ENCODE peak calls at places on chromosomes 3 and 15, in six cellular contexts. One of them, this sample, is unnamed. For H3K27me3 and H3K4me1, the result is how much of the 10 kb centered on the place peaks cover.

GRCh38 chr3:14617508-14618023 is 34.0 kb upstream of the CCDC174 start:
- DNase-seq in foreskin keratinocyte: no peak
- DNase-seq in uterus: no peak
- DNase-seq in BE2C: no peak
- DNase-seq in HepG2: peak
- DNase-seq in Peyer's patch: no peak
- DNase-seq in this sample: no peak

GRCh38 chr15:58355352-58355964 is 76.3 kb upstream of the LIPC start:
- DNase-seq in foreskin keratinocyte: no peak
- DNase-seq in uterus: no peak
- DNase-seq in BE2C: no peak
- DNase-seq in HepG2: no peak
- DNase-seq in Peyer's patch: no peak
- DNase-seq in this sample: no peak

GRCh38 chr3:12143949-12144504 is 14.7 kb downstream of the TIMP4 start:
- DNase-seq in foreskin keratinocyte: no peak
- DNase-seq in uterus: peak
- DNase-seq in BE2C: no peak
- DNase-seq in HepG2: no peak
- DNase-seq in Peyer's patch: no peak
- DNase-seq in this sample: no peak

GRCh38 chr3:126124896-126125295 is 41.0 kb upstream of the SLC41A3 start:
- DNase-seq in foreskin keratinocyte: no peak
- DNase-seq in uterus: peak
- DNase-seq in BE2C: no peak
- DNase-seq in HepG2: no peak
- DNase-seq in Peyer's patch: no peak
- DNase-seq in this sample: peak

GRCh38 chr3:109900774-109901173 is 563.4 kb upstream of the DPPA4 start:
- DNase-seq in foreskin keratinocyte: no peak
- DNase-seq in uterus: no peak
- DNase-seq in BE2C: no peak
- DNase-seq in HepG2: no peak
- DNase-seq in Peyer's patch: no peak
- DNase-seq in this sample: no peak

GRCh38 chr15:34693053-34693744 is 61.6 kb downstream of the GJD2 start:
- DNase-seq in foreskin keratinocyte: no peak
- DNase-seq in uterus: no peak
- DNase-seq in BE2C: no peak
- DNase-seq in HepG2: no peak
- DNase-seq in Peyer's patch: no peak
- DNase-seq in this sample: no peak

GRCh38 chr3:114035146-114035545 is 21.2 kb downstream of the CCDC191 start:
- DNase-seq in foreskin keratinocyte: no peak
- DNase-seq in uterus: no peak
- DNase-seq in BE2C: no peak
- DNase-seq in HepG2: no peak
- DNase-seq in Peyer's patch: no peak
- DNase-seq in this sample: no peak

GRCh38 chr15:93179072-93179471 is 90.1 kb upstream of the RGMA start:
- DNase-seq in foreskin keratinocyte: no peak
- DNase-seq in uterus: no peak
- DNase-seq in BE2C: no peak
- DNase-seq in HepG2: no peak
- DNase-seq in Peyer's patch: no peak
- DNase-seq in this sample: no peak

GRCh38 chr15:52784799-52785671 is 5.1 kb downstream of the ONECUT1 start:
- DNase-seq in foreskin keratinocyte: no peak
- DNase-seq in uterus: no peak
- DNase-seq in BE2C: no peak
- DNase-seq in HepG2: peak
- DNase-seq in Peyer's patch: no peak
- DNase-seq in this sample: no peak

GRCh38 chr3:141078200-141078599 is 27.1 kb downstream of the SPSB4 start:
- DNase-seq in foreskin keratinocyte: no peak
- DNase-seq in uterus: no peak
- DNase-seq in BE2C: no peak
- DNase-seq in HepG2: no peak
- DNase-seq in Peyer's patch: no peak
- DNase-seq in this sample: no peak

GRCh38 chr15:63052961-63053698 is 10.6 kb downstream of the TPM1 start:
- DNase-seq in foreskin keratinocyte: no peak
- DNase-seq in uterus: peak
- DNase-seq in BE2C: peak
- DNase-seq in HepG2: peak
- DNase-seq in Peyer's patch: no peak
- DNase-seq in this sample: no peak

GRCh38 chr15:47292638-47293037 is 424.7 kb upstream of the SEMA6D start:
- DNase-seq in foreskin keratinocyte: no peak
- DNase-seq in uterus: no peak
- DNase-seq in BE2C: no peak
- DNase-seq in HepG2: no peak
- DNase-seq in Peyer's patch: no peak
- DNase-seq in this sample: no peak

GRCh38 chr3:79368403-79368802 is 399.4 kb downstream of the ROBO1 start:
- DNase-seq in foreskin keratinocyte: peak
- DNase-seq in uterus: no peak
- DNase-seq in BE2C: no peak
- DNase-seq in HepG2: no peak
- DNase-seq in Peyer's patch: no peak
- DNase-seq in this sample: no peak

GRCh38 chr3:128984596-128984995 is 9.3 kb downstream of the CFAP92 start:
- DNase-seq in foreskin keratinocyte: peak
- DNase-seq in uterus: no peak
- DNase-seq in BE2C: no peak
- DNase-seq in HepG2: no peak
- DNase-seq in Peyer's patch: no peak
- DNase-seq in this sample: no peak

GRCh38 chr3:12869025-12869695 is 27.8 kb upstream of the RPL32 start:
- DNase-seq in foreskin keratinocyte: no peak
- DNase-seq in uterus: peak
- DNase-seq in BE2C: peak
- DNase-seq in HepG2: no peak
- DNase-seq in Peyer's patch: peak
- DNase-seq in this sample: no peak

GRCh38 chr3:126340081-126340511 is 17.1 kb downstream of the KLF15 start:
- DNase-seq in foreskin keratinocyte: no peak
- DNase-seq in uterus: peak
- DNase-seq in BE2C: no peak
- DNase-seq in HepG2: no peak
- DNase-seq in Peyer's patch: no peak
- DNase-seq in this sample: no peak

GRCh38 chr3:127615631-127616305 is 13.2 kb upstream of the PODXL2 start:
- DNase-seq in foreskin keratinocyte: no peak
- DNase-seq in uterus: no peak
- DNase-seq in BE2C: no peak
- DNase-seq in HepG2: no peak
- DNase-seq in Peyer's patch: no peak
- DNase-seq in this sample: no peak

GRCh38 chr15:83999396-84000120 is 236.0 kb upstream of the GOLGA6L4 start:
- DNase-seq in foreskin keratinocyte: peak
- DNase-seq in uterus: no peak
- DNase-seq in BE2C: no peak
- DNase-seq in HepG2: no peak
- DNase-seq in Peyer's patch: no peak
- DNase-seq in this sample: no peak

GRCh38 chr3:39190281-39191025 is 1.9 kb downstream of the XIRP1 start:
- DNase-seq in foreskin keratinocyte: no peak
- DNase-seq in uterus: no peak
- DNase-seq in BE2C: no peak
- DNase-seq in HepG2: no peak
- DNase-seq in Peyer's patch: no peak
- DNase-seq in this sample: no peak

GRCh38 chr3:174016186-174016585 is 618.6 kb downstream of the NLGN1 start:
- DNase-seq in foreskin keratinocyte: peak
- DNase-seq in uterus: no peak
- DNase-seq in BE2C: no peak
- DNase-seq in HepG2: no peak
- DNase-seq in Peyer's patch: no peak
- DNase-seq in this sample: no peak

GRCh38 chr15:66027268-66027806 is 158.0 kb downstream of the RAB11A start:
- DNase-seq in foreskin keratinocyte: peak
- DNase-seq in uterus: no peak
- DNase-seq in BE2C: no peak
- DNase-seq in HepG2: no peak
- DNase-seq in Peyer's patch: no peak
- DNase-seq in this sample: no peak

GRCh38 chr15:36863551-36863950 is 236.8 kb downstream of the MEIS2 start:
- DNase-seq in foreskin keratinocyte: no peak
- DNase-seq in uterus: no peak
- DNase-seq in BE2C: no peak
- DNase-seq in HepG2: no peak
- DNase-seq in Peyer's patch: no peak
- DNase-seq in this sample: no peak

GRCh38 chr15:50890751-50891150 is 17.7 kb upstream of the AP4E1 start:
- DNase-seq in foreskin keratinocyte: no peak
- DNase-seq in uterus: no peak
- DNase-seq in BE2C: no peak
- DNase-seq in HepG2: no peak
- DNase-seq in Peyer's patch: no peak
- DNase-seq in this sample: no peak

GRCh38 chr3:14472471-14473351 is 67.4 kb downstream of the GRIP2 start:
- DNase-seq in foreskin keratinocyte: no peak
- DNase-seq in uterus: peak
- DNase-seq in BE2C: no peak
- DNase-seq in HepG2: peak
- DNase-seq in Peyer's patch: no peak
- DNase-seq in this sample: no peak

GRCh38 chr3:186826316-186826977 is 16.1 kb upstream of the ADIPOQ start:
- DNase-seq in foreskin keratinocyte: no peak
- DNase-seq in uterus: no peak
- DNase-seq in BE2C: no peak
- DNase-seq in HepG2: no peak
- DNase-seq in Peyer's patch: peak
- DNase-seq in this sample: no peak
- H3K27me3 ChIP-seq in foreskin keratinocyte: half or more
- H3K27me3 ChIP-seq in uterus: under half
- H3K27me3 ChIP-seq in BE2C: under half
- H3K27me3 ChIP-seq in HepG2: under half
- H3K27me3 ChIP-seq in Peyer's patch: under half
- H3K27me3 ChIP-seq in this sample: under half

GRCh38 chr15:67827561-67828378 is 2.5 kb downstream of the SKOR1 start:
- DNase-seq in foreskin keratinocyte: no peak
- DNase-seq in uterus: no peak
- DNase-seq in BE2C: no peak
- DNase-seq in HepG2: no peak
- DNase-seq in Peyer's patch: no peak
- DNase-seq in this sample: no peak
- H3K4me1 ChIP-seq in foreskin keratinocyte: under half
- H3K4me1 ChIP-seq in uterus: under half
- H3K4me1 ChIP-seq in BE2C: under half
- H3K4me1 ChIP-seq in HepG2: under half
- H3K4me1 ChIP-seq in Peyer's patch: half or more
- H3K4me1 ChIP-seq in this sample: half or more

GRCh38 chr3:45002680-45003079 is 23.4 kb upstream of the CLEC3B start:
- DNase-seq in foreskin keratinocyte: no peak
- DNase-seq in uterus: no peak
- DNase-seq in BE2C: no peak
- DNase-seq in HepG2: no peak
- DNase-seq in Peyer's patch: no peak
- DNase-seq in this sample: no peak

GRCh38 chr3:45000823-45001222 is 24.8 kb downstream of the EXOSC7 start:
- DNase-seq in foreskin keratinocyte: no peak
- DNase-seq in uterus: no peak
- DNase-seq in BE2C: no peak
- DNase-seq in HepG2: no peak
- DNase-seq in Peyer's patch: no peak
- DNase-seq in this sample: no peak

GRCh38 chr3:45002139-45002660 is 23.9 kb upstream of the CLEC3B start:
- DNase-seq in foreskin keratinocyte: no peak
- DNase-seq in uterus: no peak
- DNase-seq in BE2C: no peak
- DNase-seq in HepG2: peak
- DNase-seq in Peyer's patch: no peak
- DNase-seq in this sample: no peak

GRCh38 chr3:45003406-45003805 is 22.7 kb upstream of the CLEC3B start:
- DNase-seq in foreskin keratinocyte: no peak
- DNase-seq in uterus: no peak
- DNase-seq in BE2C: no peak
- DNase-seq in HepG2: no peak
- DNase-seq in Peyer's patch: no peak
- DNase-seq in this sample: no peak

DNA sequence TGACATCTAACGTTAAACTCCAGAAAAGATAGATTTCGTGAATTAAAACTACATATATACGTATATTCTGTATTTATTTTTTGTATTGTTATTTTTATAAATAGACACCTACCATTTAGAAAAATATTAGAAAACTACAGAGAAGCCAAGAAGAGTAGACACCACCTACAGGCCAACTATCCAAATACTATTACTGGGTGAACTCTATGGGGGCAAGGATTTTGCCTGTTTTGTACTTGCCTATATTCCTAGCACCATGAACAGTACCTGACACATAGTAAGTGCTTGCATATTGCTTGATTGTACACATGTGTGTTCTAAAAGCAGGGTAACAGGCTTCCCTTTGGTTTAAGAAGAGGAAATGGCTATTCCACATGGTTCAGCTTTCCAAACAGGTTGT is 24.4 kb upstream of the CLEC3B start:
- DNase-seq in foreskin keratinocyte: no peak
- DNase-seq in uterus: no peak
- DNase-seq in BE2C: no peak
- DNase-seq in HepG2: no peak
- DNase-seq in Peyer's patch: no peak
- DNase-seq in this sample: no peak
- TF ChIP-seq CTCF in foreskin keratinocyte: peak
- TF ChIP-seq CTCF in uterus: no peak
- TF ChIP-seq CTCF in BE2C: no peak
- TF ChIP-seq CTCF in HepG2: no peak
- TF ChIP-seq CTCF in Peyer's patch: no peak
- TF ChIP-seq CTCF in this sample: no peak

DNA sequence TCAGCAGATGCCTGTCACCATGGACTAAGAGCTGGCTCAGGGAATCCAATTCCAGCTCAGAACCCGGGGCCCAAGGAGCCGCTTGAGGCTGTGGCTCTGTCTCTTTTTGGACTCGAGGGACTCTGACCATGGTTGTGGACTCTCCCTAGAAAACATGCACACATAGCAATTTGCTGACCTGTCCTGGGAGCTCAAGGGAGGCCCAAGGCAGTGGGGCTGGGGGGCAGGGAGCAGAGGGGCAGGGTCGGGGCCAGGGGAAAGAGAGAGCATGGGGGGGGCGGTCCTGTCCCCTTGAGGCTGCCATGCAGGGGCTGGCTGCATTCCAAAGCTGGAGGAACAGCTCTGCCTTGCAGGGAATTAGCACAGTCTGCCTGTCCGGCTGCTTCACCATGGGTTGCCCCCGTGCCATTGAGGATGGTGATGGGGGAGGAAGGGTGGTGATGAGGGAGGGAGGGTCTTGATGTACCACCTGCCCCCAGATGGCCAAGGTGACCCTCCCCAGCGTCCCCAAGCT is 190.1 kb downstream of the GOLGA6L6 start:
- DNase-seq in foreskin keratinocyte: no peak
- DNase-seq in uterus: peak
- DNase-seq in BE2C: no peak
- DNase-seq in HepG2: no peak
- DNase-seq in Peyer's patch: peak
- DNase-seq in this sample: no peak
- H3K27me3 ChIP-seq in foreskin keratinocyte: under half
- H3K27me3 ChIP-seq in uterus: under half
- H3K27me3 ChIP-seq in BE2C: under half
- H3K27me3 ChIP-seq in HepG2: under half
- H3K27me3 ChIP-seq in Peyer's patch: under half
- H3K27me3 ChIP-seq in this sample: under half

This sample was measured in CD8-positive, alpha-beta T cell.